ENCODE peak calls at places on chromosomes 2 and 18, in nine cellular contexts. Y is AG10803, L is HL-60, Z is GM23338, X is fibroblast of pulmonary artery, K is foreskin fibroblast, N is sigmoid colon, D is lung, P is AG04450. R is an unnamed sample.

GRCh38 chr18:55547705-55548056 is 40.3 kb downstream of the TCF4 start:
- DNase-seq in Y (no peak), L (no peak), Z (no peak), X (no peak), K (no peak), N (no peak), D (no peak), P (no peak), R (no peak)

GRCh38 chr2:162100579-162100978 is 26.6 kb upstream of the DPP4 start:
- DNase-seq in Y (no peak), L (no peak), Z (no peak), X (no peak), K (no peak), N (no peak), D (no peak), P (no peak), R (no peak)

GRCh38 chr2:212538156-212539144 is at the start of gene ERBB4:
- DNase-seq in Y (no peak), L (no peak), Z (peak), X (no peak), K (no peak), N (peak), D (peak), P (no peak), R (no peak)

GRCh38 chr2:29697181-29697580 is 224.2 kb downstream of the ALK start:
- DNase-seq in Y (no peak), L (no peak), Z (no peak), X (no peak), K (no peak), N (no peak), D (no peak), P (no peak), R (no peak)

GRCh38 chr2:49278141-49278540 is 123.8 kb upstream of the FSHR start:
- DNase-seq in Y (no peak), L (no peak), Z (no peak), X (no peak), K (no peak), N (no peak), D (no peak), P (no peak), R (no peak)

GRCh38 chr2:219430633-219431615 is 3.7 kb upstream of the SPEG start:
- DNase-seq in Y (peak), L (peak), Z (peak), X (peak), K (peak), N (peak), D (no peak), P (no peak), R (peak)

GRCh38 chr2:2743164-2743571 is 412.1 kb upstream of the MYT1L start:
- DNase-seq in Y (peak), L (no peak), Z (no peak), X (peak), K (peak), N (peak), D (peak), P (no peak), R (peak)

GRCh38 chr2:170324640-170325046 is 146.7 kb downstream of the MYO3B start:
- DNase-seq in Y (peak), L (peak), Z (peak), X (peak), K (peak), N (no peak), D (no peak), P (peak), R (peak)

GRCh38 chr2:77778917-77779316 is 256.7 kb upstream of the LRRTM4 start:
- DNase-seq in Y (no peak), L (no peak), Z (no peak), X (no peak), K (no peak), N (no peak), D (no peak), P (no peak), R (no peak)

GRCh38 chr2:86105252-86105968 is at the start of gene POLR1A:
- DNase-seq in Y (peak), L (peak), Z (peak), X (peak), K (peak), N (peak), D (peak), P (peak), R (peak)

GRCh38 chr2:83022631-83023210 is 1436.4 kb downstream of the SUCLG1 start:
- DNase-seq in Y (peak), L (no peak), Z (no peak), X (peak), K (no peak), N (no peak), D (no peak), P (no peak), R (peak)

GRCh38 chr18:58136865-58137264 is 92.8 kb downstream of the NEDD4L start:
- DNase-seq in Y (no peak), L (no peak), Z (no peak), X (peak), K (no peak), N (no peak), D (no peak), P (no peak), R (peak)

GRCh38 chr18:58139627-58140026 is 95.6 kb downstream of the NEDD4L start:
- DNase-seq in Y (no peak), L (no peak), Z (no peak), X (no peak), K (no peak), N (peak), D (no peak), P (no peak), R (no peak)

GRCh38 chr18:58135170-58135569 is 91.1 kb downstream of the NEDD4L start:
- DNase-seq in Y (peak), L (no peak), Z (no peak), X (peak), K (peak), N (no peak), D (no peak), P (peak), R (peak)

GRCh38 chr18:58132595-58133191 is 88.7 kb downstream of the NEDD4L start:
- DNase-seq in Y (peak), L (no peak), Z (no peak), X (no peak), K (no peak), N (no peak), D (no peak), P (no peak), R (no peak)

DNA sequence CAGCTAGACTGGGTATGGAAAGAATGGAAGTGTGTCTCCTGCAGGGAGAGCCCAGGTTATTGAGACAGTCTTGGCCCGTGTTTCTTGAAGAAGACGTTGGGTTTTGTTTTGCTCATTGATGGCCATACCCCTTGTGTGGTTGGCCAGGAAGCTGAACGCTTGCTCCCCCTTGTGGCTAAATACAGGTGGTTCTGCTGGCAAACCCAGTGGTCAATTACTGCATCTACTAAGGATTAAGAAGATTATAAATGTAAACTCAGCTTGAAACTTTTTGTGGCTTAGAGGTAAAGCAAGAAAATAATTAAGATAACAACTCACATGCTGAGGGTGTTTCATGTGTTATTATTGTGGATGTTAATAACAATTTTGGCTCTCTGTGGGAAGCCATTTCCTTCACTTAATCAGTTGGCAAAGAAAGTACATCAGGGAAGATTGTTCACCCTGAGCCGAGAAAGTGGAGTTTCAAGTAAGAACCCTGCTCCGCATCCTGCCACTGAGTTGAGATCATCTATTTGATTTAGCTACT is 91.8 kb downstream of the NEDD4L start:
- DNase-seq in Y (peak), L (peak), Z (peak), X (peak), K (peak), N (no peak), D (peak), P (peak), R (peak)
- H3K4me3 ChIP-seq in Y (no peak), L (no peak), Z (no peak), X (no peak), K (no peak), N (no peak), D (no peak), P (no peak), R (no peak)

DNA sequence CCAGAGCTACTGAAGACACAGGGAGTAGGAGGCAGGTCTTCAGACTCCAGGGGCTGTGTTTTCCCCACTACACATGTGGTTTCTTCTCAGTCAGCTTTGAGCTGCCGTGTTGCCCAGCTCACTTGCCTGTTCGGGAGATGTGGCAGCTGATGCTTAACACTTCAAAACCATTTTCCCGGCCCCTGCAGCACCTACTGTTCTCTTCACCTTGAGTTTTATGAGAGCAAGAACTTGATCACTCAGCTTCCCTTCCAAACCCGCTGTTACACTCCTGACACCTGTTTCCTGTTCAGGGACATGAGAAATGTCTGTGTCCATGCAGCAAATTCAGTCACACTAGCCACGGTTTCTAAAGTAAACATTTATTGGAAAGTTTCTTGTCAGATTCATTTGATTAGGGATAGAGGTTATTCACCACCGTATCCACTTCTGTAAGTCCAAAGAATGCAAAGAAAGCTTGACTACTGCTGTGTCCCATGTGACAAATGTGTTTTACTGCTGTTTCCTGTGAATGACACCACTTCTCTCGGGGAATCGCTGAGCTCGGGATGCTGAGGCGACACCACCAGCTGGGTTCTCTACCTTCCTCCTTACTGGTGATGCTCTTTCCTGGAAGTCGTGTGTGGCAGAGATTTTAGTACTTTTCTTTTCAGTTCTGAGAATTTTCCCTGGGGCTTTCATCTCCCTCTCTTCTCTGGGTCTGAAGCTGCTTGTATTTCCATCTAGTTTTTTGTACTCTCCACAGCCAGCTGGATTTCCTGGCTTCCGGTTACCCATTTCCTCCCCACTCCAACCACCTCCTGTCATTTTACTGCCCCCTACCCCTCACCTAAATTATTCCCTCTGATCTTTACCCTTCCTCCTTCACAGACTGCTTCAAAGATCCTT is 91.7 kb downstream of the KLF7 start:
- DNase-seq in Y (peak), L (peak), Z (peak), X (no peak), K (no peak), N (no peak), D (no peak), P (no peak), R (peak)
- TF ChIP-seq CTCF in Y (no peak), L (no peak), Z (peak), X (no peak), K (no peak), N (no peak), D (no peak), P (no peak), R (no peak)

GRCh38 chr18:58884694-58885093 is 20.0 kb downstream of the ZNF532 start:
- DNase-seq in Y (no peak), L (no peak), Z (no peak), X (no peak), K (no peak), N (no peak), D (no peak), P (no peak), R (no peak)

GRCh38 chr18:58882681-58883080 is 18.0 kb downstream of the ZNF532 start:
- DNase-seq in Y (peak), L (no peak), Z (no peak), X (peak), K (no peak), N (no peak), D (no peak), P (no peak), R (no peak)

GRCh38 chr18:58887613-58887963 is 22.9 kb downstream of the ZNF532 start:
- DNase-seq in Y (peak), L (peak), Z (no peak), X (peak), K (no peak), N (peak), D (peak), P (no peak), R (peak)

GRCh38 chr18:58891753-58892152 is 27.1 kb downstream of the ZNF532 start:
- DNase-seq in Y (no peak), L (no peak), Z (no peak), X (no peak), K (no peak), N (no peak), D (no peak), P (no peak), R (peak)

GRCh38 chr18:58886864-58887612 is 22.4 kb downstream of the ZNF532 start:
- DNase-seq in Y (no peak), L (peak), Z (no peak), X (no peak), K (no peak), N (no peak), D (no peak), P (no peak), R (no peak)
- H3K4me3 ChIP-seq in Y (no peak), L (no peak), Z (no peak), X (no peak), K (no peak), N (no peak), D (no peak), P (no peak), R (no peak)

GRCh38 chr2:168160897-168161296 is 86.5 kb downstream of the STK39 start:
- DNase-seq in Y (no peak), L (peak), Z (peak), X (no peak), K (no peak), N (no peak), D (no peak), P (no peak), R (no peak)
- TF ChIP-seq CTCF in Y (peak), L (peak), Z (peak), X (peak), K (no peak), N (no peak), D (no peak), P (peak), R (peak)

GRCh38 chr2:73926493-73927327 is at the start of gene DGUOK:
- DNase-seq in Y (peak), L (peak), Z (peak), X (peak), K (peak), N (peak), D (peak), P (peak), R (peak)

GRCh38 chr2:73930386-73930785 is 3.7 kb downstream of the DGUOK start:
- DNase-seq in Y (no peak), L (no peak), Z (no peak), X (no peak), K (no peak), N (no peak), D (no peak), P (no peak), R (peak)

GRCh38 chr2:73931531-73932500 is 5.1 kb downstream of the DGUOK start:
- DNase-seq in Y (peak), L (no peak), Z (no peak), X (no peak), K (peak), N (no peak), D (no peak), P (no peak), R (peak)

GRCh38 chr2:73927344-73927743 is 664 bp downstream of the DGUOK start:
- DNase-seq in Y (no peak), L (no peak), Z (no peak), X (no peak), K (no peak), N (no peak), D (no peak), P (no peak), R (peak)

GRCh38 chr2:73928995-73929394 is 2.3 kb downstream of the DGUOK start:
- DNase-seq in Y (no peak), L (peak), Z (no peak), X (no peak), K (no peak), N (no peak), D (no peak), P (no peak), R (no peak)
- H3K4me3 ChIP-seq in Y (no peak), L (no peak), Z (no peak), X (no peak), K (no peak), N (no peak), D (no peak), P (no peak), R (no peak)

GRCh38 chr2:231709636-231709980 is 1.3 kb downstream of the PTMA start:
- DNase-seq in Y (peak), L (no peak), Z (no peak), X (no peak), K (no peak), N (peak), D (peak), P (no peak), R (no peak)

GRCh38 chr2:231707625-231708049 is 688 bp upstream of the PTMA start:
- DNase-seq in Y (peak), L (peak), Z (no peak), X (peak), K (no peak), N (no peak), D (no peak), P (no peak), R (no peak)

GRCh38 chr2:231708773-231709635 is 679 bp downstream of the PTMA start:
- DNase-seq in Y (peak), L (no peak), Z (no peak), X (peak), K (no peak), N (no peak), D (peak), P (no peak), R (peak)

GRCh38 chr2:231708050-231708772 is at the start of gene PTMA:
- DNase-seq in Y (peak), L (peak), Z (peak), X (peak), K (peak), N (peak), D (peak), P (peak), R (peak)

GRCh38 chr2:231706731-231707624 is 1.3 kb upstream of the PTMA start:
- DNase-seq in Y (peak), L (peak), Z (peak), X (peak), K (peak), N (peak), D (peak), P (peak), R (peak)
- TF ChIP-seq CTCF in Y (peak), L (peak), Z (peak), X (peak), K (peak), N (peak), D (peak), P (peak), R (peak)

DNA sequence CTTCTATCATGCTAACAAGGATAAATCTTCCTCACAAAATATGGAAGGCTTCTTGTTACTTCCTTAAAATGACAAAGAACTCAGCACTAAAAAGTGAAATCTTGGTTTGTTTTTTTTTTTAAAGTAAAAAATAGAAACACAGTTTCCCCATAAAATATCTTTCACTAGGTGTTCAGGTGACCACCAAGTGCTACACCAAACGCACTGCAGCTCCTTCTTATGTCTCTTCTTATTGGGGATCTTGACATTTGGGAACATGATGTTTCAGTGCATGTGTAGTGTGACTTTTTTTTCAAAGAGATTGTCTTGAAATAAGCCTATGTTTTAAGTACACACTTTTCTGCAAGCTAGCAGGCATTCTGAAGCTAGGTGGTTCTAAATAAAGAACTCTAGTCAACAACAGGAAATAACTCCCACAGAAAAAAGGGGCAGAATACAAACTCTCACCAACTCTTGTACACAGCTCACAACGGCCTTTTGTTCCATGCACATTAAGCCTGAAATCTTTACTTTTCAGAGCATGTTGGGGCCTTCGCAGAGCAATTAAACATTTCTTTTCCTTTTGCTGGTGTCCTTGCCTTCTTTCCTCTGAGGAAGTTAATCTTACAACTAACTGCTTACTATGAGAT is 13.2 kb upstream of the SERTAD2 start:
- DNase-seq in Y (no peak), L (no peak), Z (no peak), X (peak), K (no peak), N (no peak), D (no peak), P (no peak), R (no peak)
- H3K4me3 ChIP-seq in Y (no peak), L (no peak), Z (no peak), X (no peak), K (no peak), N (no peak), D (no peak), P (no peak), R (no peak)

GRCh38 chr2:81981616-81982015 is 1677.1 kb upstream of the LRRTM1 start:
- DNase-seq in Y (no peak), L (no peak), Z (no peak), X (no peak), K (no peak), N (no peak), D (no peak), P (no peak), R (no peak)
- TF ChIP-seq CTCF in Y (no peak), L (no peak), Z (no peak), X (no peak), K (no peak), N (no peak), D (no peak), P (no peak), R (no peak)

DNA sequence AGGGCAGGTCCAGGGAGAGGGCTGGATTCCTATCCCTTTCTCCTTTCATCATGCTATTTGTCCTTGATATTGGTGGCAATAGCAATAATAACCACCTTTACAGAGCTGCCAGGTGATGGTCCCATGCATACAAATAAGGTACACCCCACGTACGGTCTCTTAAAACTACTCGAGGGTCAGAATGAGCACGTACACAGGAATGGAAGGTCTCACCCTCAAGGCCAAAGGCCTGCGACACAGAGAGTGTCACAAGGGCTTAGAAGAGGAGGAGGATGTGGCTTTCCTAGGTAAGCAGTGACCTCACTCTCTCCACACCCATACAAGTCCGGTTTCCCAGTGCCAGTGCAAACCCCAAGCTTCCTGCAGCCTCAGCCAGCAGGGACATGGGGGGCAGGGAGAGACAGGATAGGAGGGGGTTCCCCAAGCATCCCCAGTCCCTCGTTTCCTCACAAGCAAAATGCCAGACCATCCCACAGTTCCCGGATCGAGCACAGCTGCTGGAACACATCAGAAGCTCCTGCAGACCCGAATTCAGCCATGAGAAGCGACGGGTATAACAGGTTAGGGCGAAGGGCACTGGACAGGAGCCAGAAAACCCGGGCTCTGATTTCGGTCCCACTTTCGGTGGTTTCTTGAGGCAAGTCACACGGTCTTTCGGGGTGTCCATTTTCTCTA is 49.2 kb downstream of the PLB1 start:
- DNase-seq in Y (no peak), L (no peak), Z (no peak), X (no peak), K (no peak), N (no peak), D (no peak), P (no peak), R (no peak)
- H3K4me3 ChIP-seq in Y (no peak), L (no peak), Z (no peak), X (no peak), K (no peak), N (no peak), D (no peak), P (no peak), R (no peak)

GRCh38 chr2:231672617-231673347 is 35.5 kb upstream of the PTMA start:
- DNase-seq in Y (peak), L (peak), Z (peak), X (peak), K (peak), N (peak), D (peak), P (no peak), R (peak)

GRCh38 chr2:231671617-231672350 is 36.5 kb upstream of the PTMA start:
- DNase-seq in Y (no peak), L (no peak), Z (no peak), X (no peak), K (no peak), N (no peak), D (peak), P (no peak), R (no peak)

GRCh38 chr2:231668981-231669380 is 39.3 kb upstream of the PTMA start:
- DNase-seq in Y (no peak), L (no peak), Z (no peak), X (no peak), K (no peak), N (no peak), D (no peak), P (no peak), R (no peak)

GRCh38 chr2:231673348-231673770 is 35.0 kb upstream of the PTMA start:
- DNase-seq in Y (peak), L (no peak), Z (peak), X (peak), K (no peak), N (peak), D (peak), P (no peak), R (no peak)

GRCh38 chr2:231670892-231671616 is 37.3 kb upstream of the PTMA start:
- DNase-seq in Y (no peak), L (peak), Z (peak), X (peak), K (no peak), N (peak), D (no peak), P (no peak), R (no peak)
- TF ChIP-seq CTCF in Y (peak), L (no peak), Z (no peak), X (peak), K (no peak), N (no peak), D (no peak), P (peak), R (peak)

R was measured in cardiac fibroblast.